ENCODE peak calls at places on chromosomes 1 and 21, in four cellular contexts. One of them, this sample, is unnamed.

GRCh38 chr1:90607736-90608135 is 109.4 kb downstream of the BARHL2 start:
- DNase-seq in activated CD8-positive, alpha-beta T cell treated with anti-CD3 and anti-CD28 coated beads, Interleukin-2, amount 10 ng/mL, durations not matched to agents 7 days and 5 days: no peak
- DNase-seq in ecto neural progenitor cell: no peak
- DNase-seq in AG04450: no peak
- DNase-seq in this sample: no peak

GRCh38 chr1:41240806-41241747 is 1.0 kb downstream of the SCMH1 start:
- DNase-seq in ecto neural progenitor cell: no peak
- DNase-seq in activated CD8-positive, alpha-beta T cell treated with anti-CD3 and anti-CD28 coated beads, Interleukin-2, amount 10 ng/mL, durations not matched to agents 7 days and 5 days: peak
- DNase-seq in AG04450: no peak
- DNase-seq in this sample: no peak

GRCh38 chr1:162689745-162690671 is 57.7 kb downstream of the DDR2 start:
- DNase-seq in activated CD8-positive, alpha-beta T cell treated with anti-CD3 and anti-CD28 coated beads, Interleukin-2, amount 10 ng/mL, durations not matched to agents 7 days and 5 days: no peak
- DNase-seq in AG04450: no peak
- DNase-seq in ecto neural progenitor cell: no peak
- DNase-seq in this sample: no peak

GRCh38 chr1:162889989-162890388 is 29.0 kb upstream of the CCDC190 start:
- DNase-seq in activated CD8-positive, alpha-beta T cell treated with anti-CD3 and anti-CD28 coated beads, Interleukin-2, amount 10 ng/mL, durations not matched to agents 7 days and 5 days: no peak
- DNase-seq in AG04450: no peak
- DNase-seq in ecto neural progenitor cell: no peak
- DNase-seq in this sample: no peak

GRCh38 chr1:168252204-168252733 is 26.5 kb downstream of the SFT2D2 start:
- DNase-seq in ecto neural progenitor cell: no peak
- DNase-seq in AG04450: no peak
- DNase-seq in activated CD8-positive, alpha-beta T cell treated with anti-CD3 and anti-CD28 coated beads, Interleukin-2, amount 10 ng/mL, durations not matched to agents 7 days and 5 days: no peak
- DNase-seq in this sample: no peak

GRCh38 chr1:63367218-63368103 is at the start of gene ALG6:
- DNase-seq in AG04450: peak
- DNase-seq in ecto neural progenitor cell: peak
- DNase-seq in activated CD8-positive, alpha-beta T cell treated with anti-CD3 and anti-CD28 coated beads, Interleukin-2, amount 10 ng/mL, durations not matched to agents 7 days and 5 days: peak
- DNase-seq in this sample: peak

GRCh38 chr1:162179121-162179520 is 109.6 kb downstream of the NOS1AP start:
- DNase-seq in activated CD8-positive, alpha-beta T cell treated with anti-CD3 and anti-CD28 coated beads, Interleukin-2, amount 10 ng/mL, durations not matched to agents 7 days and 5 days: no peak
- DNase-seq in AG04450: no peak
- DNase-seq in ecto neural progenitor cell: no peak
- DNase-seq in this sample: no peak

GRCh38 chr1:59029768-59030167 is 245.9 kb upstream of the JUN start:
- DNase-seq in ecto neural progenitor cell: no peak
- DNase-seq in AG04450: no peak
- DNase-seq in activated CD8-positive, alpha-beta T cell treated with anti-CD3 and anti-CD28 coated beads, Interleukin-2, amount 10 ng/mL, durations not matched to agents 7 days and 5 days: no peak
- DNase-seq in this sample: no peak

GRCh38 chr1:147605591-147605990 is 64.3 kb downstream of the BCL9 start:
- DNase-seq in ecto neural progenitor cell: no peak
- DNase-seq in activated CD8-positive, alpha-beta T cell treated with anti-CD3 and anti-CD28 coated beads, Interleukin-2, amount 10 ng/mL, durations not matched to agents 7 days and 5 days: no peak
- DNase-seq in AG04450: no peak
- DNase-seq in this sample: peak

GRCh38 chr1:192224386-192224785 is 66.1 kb downstream of the RGS18 start:
- DNase-seq in ecto neural progenitor cell: no peak
- DNase-seq in AG04450: no peak
- DNase-seq in activated CD8-positive, alpha-beta T cell treated with anti-CD3 and anti-CD28 coated beads, Interleukin-2, amount 10 ng/mL, durations not matched to agents 7 days and 5 days: no peak
- DNase-seq in this sample: no peak

GRCh38 chr1:232684331-232685105 is 54.6 kb upstream of the SIPA1L2 start:
- DNase-seq in AG04450: no peak
- DNase-seq in ecto neural progenitor cell: no peak
- DNase-seq in activated CD8-positive, alpha-beta T cell treated with anti-CD3 and anti-CD28 coated beads, Interleukin-2, amount 10 ng/mL, durations not matched to agents 7 days and 5 days: no peak
- DNase-seq in this sample: no peak

GRCh38 chr21:44428281-44428942 is 26.9 kb upstream of the LRRC3 start:
- DNase-seq in ecto neural progenitor cell: peak
- DNase-seq in AG04450: no peak
- DNase-seq in activated CD8-positive, alpha-beta T cell treated with anti-CD3 and anti-CD28 coated beads, Interleukin-2, amount 10 ng/mL, durations not matched to agents 7 days and 5 days: peak
- DNase-seq in this sample: no peak

GRCh38 chr1:74693473-74693872 is 19.9 kb upstream of the ERICH3 start:
- DNase-seq in activated CD8-positive, alpha-beta T cell treated with anti-CD3 and anti-CD28 coated beads, Interleukin-2, amount 10 ng/mL, durations not matched to agents 7 days and 5 days: no peak
- DNase-seq in ecto neural progenitor cell: no peak
- DNase-seq in AG04450: no peak
- DNase-seq in this sample: no peak

GRCh38 chr1:244751271-244751895 is 84.1 kb upstream of the COX20 start:
- DNase-seq in ecto neural progenitor cell: no peak
- DNase-seq in AG04450: no peak
- DNase-seq in activated CD8-positive, alpha-beta T cell treated with anti-CD3 and anti-CD28 coated beads, Interleukin-2, amount 10 ng/mL, durations not matched to agents 7 days and 5 days: no peak
- DNase-seq in this sample: no peak

GRCh38 chr1:233704125-233704881 is 90.4 kb downstream of the KCNK1 start:
- DNase-seq in activated CD8-positive, alpha-beta T cell treated with anti-CD3 and anti-CD28 coated beads, Interleukin-2, amount 10 ng/mL, durations not matched to agents 7 days and 5 days: no peak
- DNase-seq in ecto neural progenitor cell: no peak
- DNase-seq in AG04450: no peak
- DNase-seq in this sample: no peak

GRCh38 chr1:185769136-185769535 is 34.9 kb downstream of the HMCN1 start:
- DNase-seq in activated CD8-positive, alpha-beta T cell treated with anti-CD3 and anti-CD28 coated beads, Interleukin-2, amount 10 ng/mL, durations not matched to agents 7 days and 5 days: no peak
- DNase-seq in AG04450: no peak
- DNase-seq in ecto neural progenitor cell: no peak
- DNase-seq in this sample: no peak

GRCh38 chr1:43776043-43776761 is 68.9 kb downstream of the ST3GAL3 start:
- DNase-seq in ecto neural progenitor cell: no peak
- DNase-seq in activated CD8-positive, alpha-beta T cell treated with anti-CD3 and anti-CD28 coated beads, Interleukin-2, amount 10 ng/mL, durations not matched to agents 7 days and 5 days: no peak
- DNase-seq in AG04450: peak
- DNase-seq in this sample: no peak